ENCODE peak calls at places on chromosomes 5 and 9, in four cellular contexts. R, A, J and E are unnamed samples.

GRCh38 chr5:179258001-179258921 is 87.0 kb downstream of the ADAMTS2 start:
- DNase-seq in R (no peak), J (no peak), A (no peak), E (no peak)

GRCh38 chr5:31638286-31638685 is 645 bp upstream of the PDZD2 start:
- DNase-seq in J (no peak), R (no peak), A (no peak), E (no peak)

GRCh38 chr5:75856056-75856455 is 138.8 kb upstream of the POC5 start:
- DNase-seq in A (no peak), J (no peak), R (no peak), E (no peak)

GRCh38 chr5:15320896-15321295 is 179.1 kb upstream of the FBXL7 start:
- DNase-seq in A (no peak), R (no peak), J (no peak), E (no peak)

GRCh38 chr5:108788142-108788541 is 40.4 kb downstream of the FER start:
- DNase-seq in A (no peak), J (peak; percentile 37), R (no peak), E (no peak)

GRCh38 chr5:178382689-178383276 is 150.2 kb upstream of the PHYKPL start:
- DNase-seq in R (no peak), J (no peak), A (no peak), E (no peak)

GRCh38 chr5:15452780-15453179 is 47.2 kb upstream of the FBXL7 start:
- DNase-seq in J (peak; percentile 21), R (no peak), A (no peak), E (no peak)

GRCh38 chr9:92965759-92966517 is 18.6 kb downstream of the FGD3 start:
- DNase-seq in R (no peak), J (no peak), A (no peak), E (no peak)

GRCh38 chr9:98248737-98249474 is 6.5 kb downstream of the TBC1D2 start:
- DNase-seq in A (no peak), R (no peak), J (peak; percentile 89), E (no peak)

GRCh38 chr9:37036237-37037136 is 2.4 kb upstream of the PAX5 start:
- DNase-seq in A (peak; percentile 84), R (no peak), J (peak; percentile 13), E (peak; percentile 42)

GRCh38 chr5:37834542-37835399 is 5.1 kb downstream of the GDNF start:
- DNase-seq in R (peak; percentile 23), A (no peak), J (no peak), E (no peak)

GRCh38 chr5:80998590-80998979 is 38.4 kb downstream of the RASGRF2 start:
- DNase-seq in J (no peak), A (no peak), R (no peak), E (no peak)

GRCh38 chr5:76270214-76270613 is 132.9 kb upstream of the IQGAP2 start:
- DNase-seq in A (peak; percentile 20), J (no peak), R (no peak), E (no peak)

GRCh38 chr9:126125577-126125976 is 201.1 kb upstream of the MVB12B start:
- DNase-seq in J (peak; percentile 16), A (no peak), R (no peak), E (no peak)

GRCh38 chr9:108478431-108478837 is 377.4 kb downstream of the ACTL7B start:
- DNase-seq in R (no peak), A (peak; percentile 61), J (peak; percentile 92), E (no peak)

GRCh38 chr9:34988218-34989055 is 1.1 kb upstream of the DNAJB5 start:
- DNase-seq in R (no peak), J (no peak), A (peak; percentile 54), E (no peak)

GRCh38 chr5:72951850-72952468 is 3.9 kb upstream of the FCHO2 start:
- DNase-seq in R (no peak), J (peak; percentile 75), A (peak; percentile 19), E (no peak)

GRCh38 chr5:111147502-111147901 is 55.4 kb downstream of the WDR36 start:
- DNase-seq in A (no peak), R (no peak), J (no peak), E (no peak)

GRCh38 chr5:60101561-60101960 is 208.0 kb upstream of the PDE4D start:
- DNase-seq in J (no peak), R (no peak), A (no peak), E (no peak)

GRCh38 chr5:40429258-40430111 is 250.2 kb upstream of the PTGER4 start:
- DNase-seq in R (no peak), J (no peak), A (no peak), E (no peak)

GRCh38 chr5:6673031-6673430 is 39.8 kb downstream of the SRD5A1 start:
- DNase-seq in J (no peak), A (no peak), R (no peak), E (no peak)

GRCh38 chr9:92308893-92309292 is 15.4 kb upstream of the IARS1 start:
- DNase-seq in A (peak; percentile 10), J (no peak), R (no peak), E (no peak)

GRCh38 chr9:133661846-133662636 is 25.9 kb downstream of the DBH start:
- DNase-seq in R (no peak), J (no peak), A (no peak), E (no peak)

GRCh38 chr5:72082048-72082447 is 25.2 kb upstream of the MAP1B start:
- DNase-seq in J (no peak), A (no peak), R (no peak), E (no peak)

GRCh38 chr9:117587263-117587662 is 116.9 kb upstream of the TLR4 start:
- DNase-seq in A (no peak), J (no peak), R (no peak), E (no peak)

GRCh38 chr5:179485845-179486575 is 64.3 kb upstream of the RUFY1 start:
- DNase-seq in A (no peak), R (no peak), J (no peak), E (no peak)

GRCh38 chr9:91001146-91001611 is 199.6 kb downstream of the SYK start:
- DNase-seq in A (no peak), J (peak; percentile 19), R (no peak), E (no peak)

DNA sequence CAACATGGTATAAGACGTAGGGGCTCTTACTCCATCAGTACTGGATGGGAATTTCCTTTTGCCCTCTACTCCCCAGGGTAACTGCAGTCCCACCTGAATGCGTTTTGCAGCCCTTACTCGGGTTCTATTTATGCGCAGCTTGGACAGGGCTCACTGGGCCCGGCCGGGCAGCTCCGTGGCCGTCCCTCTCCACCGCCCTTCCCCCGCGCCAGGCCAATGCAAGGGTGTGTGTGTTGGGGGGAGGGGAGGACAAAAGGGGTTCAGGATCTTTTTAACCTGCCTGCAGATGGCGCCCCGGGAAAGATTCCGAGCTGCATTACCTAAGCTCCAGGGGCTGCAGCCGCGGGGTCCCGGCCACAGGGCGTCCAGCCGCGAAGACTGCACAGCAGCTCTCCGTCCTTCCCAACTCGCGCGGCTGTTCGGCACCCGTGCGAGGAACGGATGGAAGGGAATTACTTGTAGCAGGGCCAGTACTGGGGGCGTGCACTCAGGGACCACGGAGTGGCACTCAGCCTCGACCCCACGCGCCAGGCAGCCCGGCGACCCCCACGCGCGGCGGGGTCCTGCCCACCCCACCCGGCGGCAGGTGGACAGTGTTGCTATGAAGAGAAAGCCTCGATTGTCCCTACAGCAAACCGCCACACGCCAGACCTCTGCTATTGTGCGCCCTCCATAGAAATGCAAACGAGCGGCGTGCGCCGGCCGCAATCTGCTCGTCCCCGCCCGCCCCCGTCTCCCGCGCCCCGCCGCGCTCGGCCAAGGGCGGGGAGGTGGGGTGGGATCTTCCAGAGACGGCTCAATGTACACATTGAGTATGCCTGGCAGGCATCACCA is 966 bp upstream of the GADD45G start:
- DNase-seq in J (no peak), R (peak; percentile 75), A (no peak), E (peak; percentile 69)
- TF ChIP-seq CTCF in J (peak; percentile 14), R (peak; percentile 59), A (peak; percentile 18), E (peak; percentile 57)

GRCh38 chr5:53243403-53243802 is 133.8 kb upstream of the MOCS2 start:
- DNase-seq in A (no peak), J (no peak), R (no peak), E (no peak)
- TF ChIP-seq CTCF in A (no peak), J (no peak), R (no peak), E (peak; percentile 23)

GRCh38 chr9:137445930-137446431 is 4.8 kb upstream of the ENTPD8 start:
- DNase-seq in A (no peak), J (no peak), R (no peak), E (no peak)

GRCh38 chr9:137441935-137442321 is 771 bp upstream of the ENTPD8 start:
- DNase-seq in R (no peak), J (no peak), A (no peak), E (no peak)

GRCh38 chr9:137446851-137447471 is 5.8 kb upstream of the ENTPD8 start:
- DNase-seq in J (peak; percentile 65), R (no peak), A (no peak), E (no peak)

GRCh38 chr9:137445275-137445807 is 4.2 kb upstream of the ENTPD8 start:
- DNase-seq in J (peak; percentile 70), R (peak; percentile 72), A (peak; percentile 83), E (peak; percentile 84)

DNA sequence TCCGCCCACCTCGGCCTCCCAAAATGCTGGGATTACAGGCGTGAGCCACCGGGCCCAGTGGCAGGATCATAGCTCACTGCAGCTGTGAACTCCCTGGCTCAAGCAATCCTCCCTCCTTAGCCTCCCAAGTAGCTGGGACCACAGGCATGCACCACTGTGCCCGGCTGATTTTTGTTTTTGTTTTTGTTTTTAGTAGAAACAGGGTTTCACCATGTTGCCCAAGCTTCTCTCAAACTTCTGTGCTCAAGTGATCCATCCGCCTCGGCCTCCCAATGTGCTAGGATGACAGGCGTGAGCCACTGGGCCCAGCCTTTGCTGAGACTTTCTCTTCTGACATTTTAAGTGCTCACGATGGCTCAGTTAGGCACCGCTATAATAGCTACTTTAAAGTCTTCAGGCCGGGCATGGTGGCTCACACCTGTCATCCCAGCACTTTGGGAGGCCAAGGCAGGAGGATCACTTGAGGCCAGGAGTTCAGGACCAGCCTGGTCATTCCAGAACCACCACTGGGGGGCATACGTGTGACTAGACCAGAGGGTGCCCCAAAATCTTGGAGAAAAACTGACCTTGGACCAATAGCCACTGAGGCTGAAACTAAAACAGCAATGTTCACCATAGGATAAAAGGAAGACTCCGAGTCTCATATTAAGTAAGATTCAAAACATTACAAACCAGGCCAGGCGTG is 3.1 kb upstream of the ENTPD8 start:
- DNase-seq in A (no peak), J (no peak), R (no peak), E (no peak)
- TF ChIP-seq CTCF in A (no peak), J (no peak), R (no peak), E (no peak)

DNA sequence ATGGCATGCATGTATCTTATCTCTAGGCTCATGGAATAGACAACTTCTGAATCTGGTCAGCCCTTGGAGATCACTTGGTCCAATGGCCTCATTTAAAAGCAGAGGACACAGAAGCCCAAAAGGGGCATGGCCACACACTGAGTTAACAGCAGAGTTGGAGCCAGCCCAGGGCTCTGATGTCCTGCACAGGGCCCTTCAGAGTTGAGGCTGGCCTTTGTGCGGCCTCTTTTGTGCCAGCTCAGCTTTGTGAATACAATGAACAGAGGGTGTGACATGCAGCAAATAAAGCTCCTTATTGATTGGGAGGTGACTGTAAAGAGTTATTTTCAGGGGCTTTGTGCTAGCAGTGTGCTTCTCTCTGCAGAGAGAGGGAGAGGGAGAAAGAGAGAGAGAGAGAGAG is 150.1 kb upstream of the STK32A start:
- DNase-seq in R (peak; percentile 17), A (no peak), J (no peak), E (peak; percentile 45)
- TF ChIP-seq CTCF in R (no peak), A (no peak), J (no peak), E (no peak)

DNA sequence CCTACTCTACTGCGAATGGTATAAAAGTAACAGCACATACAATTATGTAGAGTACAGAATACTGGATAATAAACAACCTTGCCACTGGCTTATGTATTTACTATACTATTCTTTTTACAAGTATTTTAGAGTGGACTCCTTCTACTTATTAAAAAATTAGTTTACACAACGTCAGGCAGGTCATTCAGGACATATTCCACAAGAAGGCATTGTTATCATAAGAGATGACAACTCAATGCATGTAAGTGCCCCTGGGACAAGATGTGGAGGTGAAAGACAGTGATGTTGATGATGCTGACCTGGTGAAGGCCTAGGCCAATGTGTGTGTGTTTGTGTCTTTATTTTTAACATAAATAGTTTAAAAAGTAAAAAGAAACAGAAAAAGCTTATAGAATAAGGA is 421.7 kb downstream of the CDH12 start:
- DNase-seq in J (no peak), A (no peak), R (no peak), E (no peak)
- TF ChIP-seq CTCF in J (no peak), A (no peak), R (no peak), E (no peak)